ENCODE peak calls at places on chromosomes 13 and 19, in ten cellular contexts. B is NCI-H2029; J is stimulated activated CD4-positive, alpha-beta T cell treated with anti-CD3 and anti-CD28 coated beads, Interleukin-4, amount 100 ng/mL, for 4 hours; D is EH; V is HTR-8/SVneo; P is Karpas-422; Z is AG08395; F is kidney glomerular epithelial cell; O is fibroblast of mammary gland; S is CD4-positive, alpha-beta memory T cell. K is an unnamed sample.

GRCh38 chr19:30360378-30361106 is 11.6 kb upstream of the ZNF536 start:
- DNase-seq in D (no peak), B (no peak), O (no peak), F (no peak), V (no peak), S (no peak), J (no peak), P (no peak), Z (peak; percentile 17), K (no peak)

GRCh38 chr13:113425931-113426590 is 27.2 kb downstream of the ADPRHL1 start:
- DNase-seq in V (no peak), P (no peak), F (no peak), B (no peak), Z (no peak), J (no peak), O (peak; percentile 64), D (no peak), S (no peak), K (no peak)

GRCh38 chr19:45739498-45740439 is 6.5 kb downstream of the MEIOSIN start:
- DNase-seq in O (no peak), B (no peak), J (no peak), F (no peak), P (peak; percentile 64), D (no peak), S (no peak), V (no peak), Z (no peak), K (no peak)

GRCh38 chr13:33450956-33451709 is 165.6 kb upstream of the STARD13 start:
- DNase-seq in V (no peak), B (no peak), J (no peak), D (no peak), F (no peak), O (no peak), P (no peak), Z (no peak), S (no peak), K (no peak)

GRCh38 chr13:87498681-87499080 is 172.5 kb upstream of the SLITRK5 start:
- DNase-seq in V (peak; percentile 5), O (no peak), J (no peak), D (no peak), S (no peak), B (no peak), F (no peak), P (peak; percentile 66), Z (no peak), K (no peak)

GRCh38 chr13:52751196-52751595 is 11.6 kb upstream of the CNMD start:
- DNase-seq in B (no peak), Z (no peak), V (no peak), S (no peak), F (no peak), O (no peak), P (no peak), D (no peak), J (no peak), K (no peak)

GRCh38 chr19:14434543-14435319 is 1.6 kb downstream of the PKN1 start:
- DNase-seq in Z (peak; percentile 81), F (peak; percentile 80), V (peak; percentile 77), S (no peak), J (no peak), O (peak; percentile 86), D (peak; percentile 85), B (no peak), P (no peak), K (no peak)

GRCh38 chr13:104086759-104087158 is 1020.5 kb upstream of the SLC10A2 start:
- DNase-seq in B (no peak), J (no peak), P (no peak), F (no peak), D (no peak), O (no peak), V (no peak), S (no peak), Z (no peak), K (no peak)